ENCODE peak calls at places on chromosomes 6 and 20, in seven cellular contexts. Y is stimulated activated CD4-positive, alpha-beta T cell treated with anti-CD3 and anti-CD28 coated beads, Interleukin-4, amount 100 ng/mL, for 1 hour; J is endothelial cell of umbilical vein; B is uterus; E is NCI-H1694 treated with DMSO at 0.1 percent for 48 hours; V is NCI-H69; M is naive thymus-derived CD8-positive, alpha-beta T cell. H is an unnamed sample.

GRCh38 chr20:57079016-57080005 is 187.1 kb downstream of the BMP7 start:
- DNase-seq in M (no peak), V (no peak), B (no peak), E (no peak), Y (no peak), J (no peak), H (no peak)

GRCh38 chr6:89084542-89084941 is 4.0 kb downstream of the PNRC1 start:
- DNase-seq in V (no peak), E (no peak), J (no peak), Y (no peak), B (no peak), M (no peak), H (no peak)

GRCh38 chr6:35061102-35061615 is 80.0 kb downstream of the TCP11 start:
- DNase-seq in B (no peak), M (no peak), J (no peak), V (no peak), E (no peak), Y (no peak), H (no peak)

GRCh38 chr6:2166717-2167116 is 78.7 kb downstream of the GMDS start:
- DNase-seq in Y (no peak), M (no peak), V (peak; percentile 61), B (no peak), E (no peak), J (no peak), H (no peak)

GRCh38 chr6:29647927-29648642 is 8.8 kb upstream of the MOG start:
- DNase-seq in E (peak; percentile 8), M (no peak), Y (no peak), V (peak; percentile 39), B (no peak), J (peak; percentile 29), H (no peak)

GRCh38 chr6:114049367-114049966 is 78.5 kb upstream of the HDAC2 start:
- DNase-seq in B (no peak), M (no peak), J (no peak), E (no peak), V (no peak), Y (no peak), H (no peak)

GRCh38 chr20:58852559-58853271 is at the start of gene GNAS:
- DNase-seq in E (peak; percentile 34), Y (peak; percentile 67), B (peak; percentile 55), J (peak; percentile 47), M (peak; percentile 32), V (peak; percentile 77), H (peak; percentile 45)

GRCh38 chr20:64140421-64140820 is 23.8 kb upstream of the MYT1 start:
- DNase-seq in J (no peak), B (no peak), M (no peak), E (no peak), Y (no peak), V (no peak), H (no peak)

GRCh38 chr20:17948442-17948841 is 20.2 kb downstream of the SNX5 start:
- DNase-seq in J (no peak), V (no peak), B (no peak), Y (no peak), M (no peak), E (no peak), H (no peak)

GRCh38 chr20:63572788-63573738 is 976 bp downstream of the HELZ2 start:
- DNase-seq in E (no peak), Y (no peak), B (no peak), V (no peak), M (no peak), J (no peak), H (no peak)

GRCh38 chr6:155434117-155434516 is 21.5 kb downstream of the NOX3 start:
- DNase-seq in E (no peak), M (no peak), J (no peak), B (no peak), V (no peak), Y (no peak), H (no peak)

GRCh38 chr6:30885481-30885998 is 1.2 kb downstream of the DDR1 start:
- DNase-seq in V (peak; percentile 86), J (no peak), M (no peak), E (no peak), B (no peak), Y (no peak), H (peak; percentile 11)